ENCODE peak calls at places on chromosomes 11 and 22, in ten cellular contexts. P is PC-3, A is tibial nerve, T is testis, F is pancreas, Q is mucosa of descending colon, S is fibroblast of lung, N is OCI-LY7, X is colonic mucosa, D is aorta. I is an unnamed sample.

GRCh38 chr11:7418916-7419315 is 66.4 kb upstream of the OLFML1 start:
- DNase-seq in P (no peak), A (no peak), T (no peak), F (no peak), Q (no peak), S (no peak), N (no peak), X (no peak), D (no peak), I (no peak)

GRCh38 chr11:61053198-61053597 is 49.1 kb upstream of the CD5 start:
- DNase-seq in P (no peak), A (no peak), T (no peak), F (no peak), Q (no peak), S (no peak), N (no peak), X (no peak), D (no peak), I (no peak)

GRCh38 chr11:110897035-110897434 is 184.8 kb upstream of the ARHGAP20 start:
- DNase-seq in P (no peak), A (no peak), T (no peak), F (no peak), Q (no peak), S (peak; percentile 82), N (no peak), X (no peak), D (no peak), I (no peak)

GRCh38 chr11:120482149-120482548 is 29.4 kb upstream of the GRIK4 start:
- DNase-seq in P (peak; percentile 65), A (no peak), T (no peak), F (no peak), Q (no peak), S (no peak), N (no peak), X (no peak), D (no peak), I (no peak)

GRCh38 chr11:101446238-101446637 is 137.6 kb downstream of the TRPC6 start:
- DNase-seq in P (peak; percentile 94), A (no peak), T (no peak), F (no peak), Q (no peak), S (peak; percentile 31), N (no peak), X (no peak), D (no peak), I (no peak)

GRCh38 chr11:61897387-61898246 is 6.3 kb upstream of the FADS3 start:
- DNase-seq in P (peak; percentile 81), A (peak; percentile 79), T (peak; percentile 82), F (peak; percentile 87), Q (peak; percentile 83), S (peak; percentile 67), N (peak; percentile 83), X (peak; percentile 83), D (peak; percentile 77), I (peak; percentile 91)

GRCh38 chr11:96337541-96338530 is 5.2 kb downstream of the MAML2 start:
- DNase-seq in P (no peak), A (no peak), T (no peak), F (no peak), Q (peak; percentile 37), S (peak; percentile 54), N (no peak), X (peak; percentile 42), D (peak; percentile 65), I (no peak)

GRCh38 chr11:29405305-29405704 is 611.5 kb downstream of the KCNA4 start:
- DNase-seq in P (no peak), A (no peak), T (no peak), F (no peak), Q (no peak), S (no peak), N (no peak), X (no peak), D (no peak), I (no peak)

GRCh38 chr11:123195182-123196059 is at the start of gene CLMP:
- DNase-seq in P (peak; percentile 62), A (peak; percentile 63), T (peak; percentile 46), F (peak; percentile 54), Q (peak; percentile 42), S (peak; percentile 82), N (no peak), X (peak; percentile 41), D (peak; percentile 79), I (peak; percentile 89)

GRCh38 chr22:35582861-35583670 is 34.1 kb downstream of the MB start:
- DNase-seq in P (peak; percentile 70), A (peak; percentile 49), T (peak; percentile 73), F (no peak), Q (peak; percentile 75), S (peak; percentile 65), N (peak; percentile 77), X (peak; percentile 54), D (peak; percentile 58), I (peak; percentile 66)

GRCh38 chr22:42959472-42960145 is 55.3 kb downstream of the PACSIN2 start:
- DNase-seq in P (no peak), A (peak; percentile 60), T (no peak), F (no peak), Q (peak; percentile 68), S (peak; percentile 77), N (no peak), X (peak; percentile 76), D (peak; percentile 63), I (no peak)

GRCh38 chr11:47858169-47858543 is 10.0 kb upstream of the NUP160 start:
- DNase-seq in P (peak; percentile 61), A (no peak), T (peak; percentile 20), F (no peak), Q (no peak), S (peak; percentile 83), N (no peak), X (no peak), D (no peak), I (no peak)

DNA sequence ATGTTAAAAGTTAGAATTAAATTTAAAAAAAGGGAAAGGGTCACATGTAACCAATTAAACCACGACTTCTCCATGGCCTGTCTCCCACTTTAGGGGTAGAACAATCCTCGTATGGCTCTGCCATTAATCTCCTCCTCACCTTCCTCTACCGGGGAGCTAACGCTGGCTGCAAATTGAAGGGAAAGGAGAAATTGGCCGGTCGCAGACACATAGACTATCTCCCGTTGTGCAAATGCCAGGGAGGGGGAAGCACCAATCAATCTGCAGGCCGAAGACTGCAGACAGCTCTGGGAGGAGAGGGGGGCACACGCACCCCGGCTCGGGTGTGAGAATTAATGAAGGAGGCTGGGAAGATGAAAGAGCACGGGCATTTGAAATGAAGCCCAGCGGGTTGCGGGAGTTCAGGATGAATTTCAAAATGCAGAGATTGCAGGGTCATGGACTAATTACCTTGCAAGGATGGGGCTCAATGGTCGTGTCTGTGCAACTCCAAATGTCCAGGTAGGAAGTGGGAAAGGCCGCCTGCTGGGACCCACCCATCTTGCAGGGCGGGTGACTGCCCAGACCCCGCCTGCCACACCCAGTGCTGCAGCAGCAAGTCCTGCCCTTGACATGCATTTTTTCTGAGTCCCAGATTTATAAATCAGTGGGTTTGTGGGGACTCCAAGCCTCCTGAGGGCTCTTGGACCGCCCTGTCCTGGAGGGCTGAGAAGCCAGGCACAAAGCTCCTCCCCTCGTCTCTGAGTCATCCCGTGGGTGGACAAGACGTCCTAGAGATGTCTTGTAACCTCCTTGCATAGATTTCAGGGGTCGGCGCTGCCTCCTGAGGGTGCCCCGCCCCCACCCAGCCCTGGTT is 534.2 kb downstream of the TBC1D22A start:
- DNase-seq in P (no peak), A (no peak), T (peak; percentile 8), F (no peak), Q (no peak), S (no peak), N (no peak), X (no peak), D (no peak), I (no peak)
- H3K9me3 ChIP-seq in P (no peaks in the 10 kb centered on the region), A (no peaks in the 10 kb centered on the region), T (no peaks in the 10 kb centered on the region), F (no peaks in the 10 kb centered on the region), Q (no peaks in the 10 kb centered on the region), S (no peaks in the 10 kb centered on the region), N (no peaks in the 10 kb centered on the region), X (no peaks in the 10 kb centered on the region), D (no peaks in the 10 kb centered on the region), I (no peaks in the 10 kb centered on the region)

GRCh38 chr11:128686045-128686741 is 7.7 kb upstream of the FLI1 start:
- DNase-seq in P (no peak), A (no peak), T (no peak), F (peak; percentile 44), Q (no peak), S (no peak), N (no peak), X (no peak), D (no peak), I (peak; percentile 52)

GRCh38 chr11:128687321-128687720 is 6.6 kb upstream of the FLI1 start:
- DNase-seq in P (no peak), A (no peak), T (no peak), F (peak; percentile 48), Q (peak; percentile 51), S (no peak), N (no peak), X (peak; percentile 46), D (peak; percentile 73), I (peak; percentile 82)

GRCh38 chr11:128685383-128686044 is 8.4 kb upstream of the FLI1 start:
- DNase-seq in P (no peak), A (no peak), T (no peak), F (no peak), Q (no peak), S (no peak), N (no peak), X (no peak), D (no peak), I (peak; percentile 43)

GRCh38 chr11:128686745-128687177 is 7.1 kb upstream of the FLI1 start:
- DNase-seq in P (peak; percentile 21), A (no peak), T (peak; percentile 36), F (peak; percentile 69), Q (peak; percentile 44), S (peak; percentile 34), N (no peak), X (no peak), D (peak; percentile 73), I (peak; percentile 90)

GRCh38 chr11:128684582-128685382 is 9.1 kb upstream of the FLI1 start:
- DNase-seq in P (no peak), A (no peak), T (no peak), F (no peak), Q (no peak), S (no peak), N (no peak), X (no peak), D (no peak), I (peak; percentile 66)
- H3K4me3 ChIP-seq in P (no peak overlapping the region), A (no peak overlapping the region), T (no peak overlapping the region), F (no peak overlapping the region), Q (no peak overlapping the region), S (no peak overlapping the region), N (no peak overlapping the region), X (peak overlapping the region; percentile 3), D (no peak overlapping the region), I (no peak overlapping the region)

DNA sequence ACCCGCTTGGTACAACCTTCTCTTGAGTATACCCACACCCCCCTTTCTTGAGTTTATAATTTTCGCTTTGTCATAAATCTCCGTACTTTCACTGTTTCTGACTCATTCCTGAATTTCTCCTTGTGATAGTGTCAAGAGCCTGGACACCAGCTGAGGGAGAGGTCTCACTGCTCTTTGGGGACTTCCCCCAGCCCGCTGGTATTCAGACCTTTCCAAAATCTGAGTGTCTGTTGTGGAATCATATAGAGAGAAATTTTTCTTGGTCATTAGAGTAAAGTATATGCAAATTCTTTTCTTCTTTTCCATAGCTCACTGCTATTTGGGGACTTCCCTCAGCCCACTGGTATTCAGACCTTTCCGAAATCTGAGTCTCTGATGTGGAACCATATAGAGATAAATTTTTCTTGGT is 55.3 kb downstream of the MTMR3 start:
- DNase-seq in P (no peak), A (no peak), T (no peak), F (no peak), Q (no peak), S (no peak), N (no peak), X (no peak), D (no peak), I (no peak)
- H3K9me3 ChIP-seq in P (no peaks in the 10 kb centered on the region), A (no peaks in the 10 kb centered on the region), T (no peaks in the 10 kb centered on the region), F (no peaks in the 10 kb centered on the region), Q (no peaks in the 10 kb centered on the region), S (no peaks in the 10 kb centered on the region), N (no peaks in the 10 kb centered on the region), X (no peaks in the 10 kb centered on the region), D (no peaks in the 10 kb centered on the region), I (no peaks in the 10 kb centered on the region)

GRCh38 chr11:117438371-117439000 is 110.8 kb downstream of the CEP164 start:
- DNase-seq in P (no peak), A (no peak), T (no peak), F (no peak), Q (no peak), S (no peak), N (no peak), X (no peak), D (no peak), I (no peak)
- H3K4me3 ChIP-seq in P (no peak overlapping the region), A (no peak overlapping the region), T (no peak overlapping the region), F (no peak overlapping the region), Q (no peak overlapping the region), S (no peak overlapping the region), N (no peak overlapping the region), X (no peak overlapping the region), D (no peak overlapping the region), I (no peak overlapping the region)